ENCODE peak calls at places on chromosomes 11 and 22, in seven cellular contexts. B is occipital lobe, F is Calu3, J is amniotic stem cell, M is non-pigmented ciliary epithelial cell, D is foreskin melanocyte, K is bronchial epithelial cell. A is an unnamed sample.

GRCh38 chr22:19877626-19878339 is 23.1 kb upstream of the GNB1L start:
- DNase-seq in F (no peak), D (no peak), J (no peak), B (no peak), M (no peak), K (no peak), A (peak)

GRCh38 chr11:94526645-94527438 is 14.6 kb downstream of the C11orf97 start:
- DNase-seq in D (no peak), J (no peak), M (no peak), K (peak), B (no peak), F (no peak), A (no peak)

GRCh38 chr22:24601217-24602104 is 1.5 kb upstream of the GGT1 start:
- DNase-seq in F (peak), D (no peak), K (no peak), M (no peak), J (no peak), B (no peak), A (no peak)

GRCh38 chr11:68164437-68164836 is 43.2 kb upstream of the CHKA start:
- DNase-seq in D (no peak), J (no peak), B (no peak), M (no peak), F (no peak), K (peak), A (no peak)

GRCh38 chr11:84247931-84248330 is 961.8 kb upstream of the CCDC90B start:
- DNase-seq in D (peak), K (no peak), B (no peak), F (no peak), M (no peak), J (no peak), A (no peak)

GRCh38 chr11:103842191-103842590 is 194.2 kb upstream of the DDI1 start:
- DNase-seq in J (no peak), F (no peak), B (no peak), M (no peak), K (no peak), D (no peak), A (no peak)

GRCh38 chr11:73317373-73317772 is 9.3 kb downstream of the ARHGEF17 start:
- DNase-seq in J (no peak), D (no peak), K (no peak), M (no peak), F (no peak), B (peak), A (no peak)

GRCh38 chr11:129709801-129710398 is 105.7 kb upstream of the TMEM45B start:
- DNase-seq in K (no peak), F (no peak), J (no peak), B (no peak), M (no peak), D (no peak), A (no peak)

A was measured in T1000.